ENCODE peak calls at places on chromosomes 6 and 20, in six cellular contexts. E, K, T, M, A and S are unnamed samples.

GRCh38 chr20:49886571-49887203 is 28.6 kb downstream of the SPATA2 start:
- DNase-seq in A (no peak), K (no peak), M (no peak), E (no peak), T (no peak), S (no peak)

GRCh38 chr6:166786704-166787293 is 159.7 kb upstream of the RPS6KA2 start:
- DNase-seq in M (peak; percentile 21), T (no peak), A (peak; percentile 79), E (peak; percentile 38), K (peak; percentile 47), S (no peak)

GRCh38 chr6:104325341-104326172 is 534.2 kb downstream of the HACE1 start:
- DNase-seq in K (no peak), A (peak; percentile 30), M (no peak), T (no peak), E (no peak), S (no peak)

GRCh38 chr6:28982476-28983266 is 22.4 kb downstream of the ZNF311 start:
- DNase-seq in K (no peak), E (no peak), M (no peak), T (no peak), A (peak; percentile 73), S (no peak)

GRCh38 chr6:94636780-94637385 is 940.5 kb upstream of the MANEA start:
- DNase-seq in K (no peak), E (peak; percentile 17), M (no peak), T (no peak), A (peak; percentile 32), S (no peak)

GRCh38 chr6:11398451-11399326 is 138.9 kb upstream of the TMEM170B start:
- DNase-seq in K (no peak), M (no peak), E (no peak), A (no peak), T (no peak), S (no peak)

GRCh38 chr20:48406462-48407235 is 421.1 kb downstream of the PREX1 start:
- DNase-seq in E (no peak), T (no peak), A (no peak), K (no peak), M (no peak), S (no peak)

GRCh38 chr6:84877515-84878210 is 113.3 kb upstream of the TBX18 start:
- DNase-seq in A (no peak), T (no peak), K (no peak), E (no peak), M (no peak), S (no peak)

GRCh38 chr6:121651420-121651819 is 216.0 kb downstream of the GJA1 start:
- DNase-seq in E (no peak), T (no peak), A (no peak), K (no peak), M (no peak), S (no peak)

GRCh38 chr20:49459684-49460083 is 22.8 kb downstream of the KCNB1 start:
- DNase-seq in E (no peak), T (no peak), M (no peak), K (no peak), A (no peak), S (no peak)

GRCh38 chr6:49082611-49083010 is 380.4 kb downstream of the MMUT start:
- DNase-seq in A (no peak), E (no peak), M (no peak), T (no peak), K (no peak), S (no peak)

GRCh38 chr6:126143650-126144260 is 157.4 kb downstream of the TRMT11 start:
- DNase-seq in A (no peak), K (no peak), M (no peak), E (no peak), T (no peak), S (no peak)

GRCh38 chr6:52535711-52536423 is 41.0 kb downstream of the TRAM2 start:
- DNase-seq in E (no peak), A (no peak), T (no peak), K (no peak), M (no peak), S (no peak)

GRCh38 chr20:46652699-46653098 is 1.4 kb upstream of the SLC13A3 start:
- DNase-seq in K (no peak), E (no peak), A (no peak), M (no peak), T (no peak), S (no peak)

GRCh38 chr6:132209351-132209750 is 191.9 kb downstream of the MOXD1 start:
- DNase-seq in K (no peak), A (no peak), M (no peak), T (no peak), E (no peak), S (no peak)

GRCh38 chr6:155117266-155117665 is 122.2 kb downstream of the TIAM2 start:
- DNase-seq in T (no peak), K (no peak), A (no peak), M (no peak), E (no peak), S (no peak)

GRCh38 chr6:125014157-125014957 is 52.1 kb downstream of the RNF217 start:
- DNase-seq in M (no peak), K (no peak), T (no peak), A (no peak), E (no peak), S (no peak)

GRCh38 chr6:19705606-19706005 is 131.6 kb upstream of the ID4 start:
- DNase-seq in K (no peak), T (no peak), M (no peak), E (no peak), A (no peak), S (no peak)

GRCh38 chr20:59646487-59646886 is 42.1 kb downstream of the PHACTR3 start:
- DNase-seq in E (no peak), M (no peak), A (no peak), K (peak; percentile 40), T (no peak), S (no peak)
- H3K9me3 ChIP-seq in E (no peaks in the 10 kb centered on the region), M (no peaks in the 10 kb centered on the region), A (no peaks in the 10 kb centered on the region), K (no peaks in the 10 kb centered on the region), T (peaks cover 9% of the 10 kb centered on the region), S (no peaks in the 10 kb centered on the region)

GRCh38 chr20:62142252-62143117 is 709 bp downstream of the PSMA7 start:
- DNase-seq in M (no peak), T (peak; percentile 36), E (no peak), A (peak; percentile 35), K (no peak), S (no peak)

GRCh38 chr20:62141397-62142251 is 1.6 kb downstream of the PSMA7 start:
- DNase-seq in T (no peak), M (peak; percentile 42), K (no peak), E (no peak), A (peak; percentile 43), S (no peak)

GRCh38 chr20:62143976-62144825 is 632 bp downstream of the SS18L1 start:
- DNase-seq in M (peak; percentile 57), T (peak; percentile 57), A (peak; percentile 76), K (no peak), E (no peak), S (peak; percentile 91)

GRCh38 chr20:62145688-62146018 is 2.1 kb downstream of the SS18L1 start:
- DNase-seq in A (no peak), E (no peak), T (no peak), K (no peak), M (no peak), S (no peak)

DNA sequence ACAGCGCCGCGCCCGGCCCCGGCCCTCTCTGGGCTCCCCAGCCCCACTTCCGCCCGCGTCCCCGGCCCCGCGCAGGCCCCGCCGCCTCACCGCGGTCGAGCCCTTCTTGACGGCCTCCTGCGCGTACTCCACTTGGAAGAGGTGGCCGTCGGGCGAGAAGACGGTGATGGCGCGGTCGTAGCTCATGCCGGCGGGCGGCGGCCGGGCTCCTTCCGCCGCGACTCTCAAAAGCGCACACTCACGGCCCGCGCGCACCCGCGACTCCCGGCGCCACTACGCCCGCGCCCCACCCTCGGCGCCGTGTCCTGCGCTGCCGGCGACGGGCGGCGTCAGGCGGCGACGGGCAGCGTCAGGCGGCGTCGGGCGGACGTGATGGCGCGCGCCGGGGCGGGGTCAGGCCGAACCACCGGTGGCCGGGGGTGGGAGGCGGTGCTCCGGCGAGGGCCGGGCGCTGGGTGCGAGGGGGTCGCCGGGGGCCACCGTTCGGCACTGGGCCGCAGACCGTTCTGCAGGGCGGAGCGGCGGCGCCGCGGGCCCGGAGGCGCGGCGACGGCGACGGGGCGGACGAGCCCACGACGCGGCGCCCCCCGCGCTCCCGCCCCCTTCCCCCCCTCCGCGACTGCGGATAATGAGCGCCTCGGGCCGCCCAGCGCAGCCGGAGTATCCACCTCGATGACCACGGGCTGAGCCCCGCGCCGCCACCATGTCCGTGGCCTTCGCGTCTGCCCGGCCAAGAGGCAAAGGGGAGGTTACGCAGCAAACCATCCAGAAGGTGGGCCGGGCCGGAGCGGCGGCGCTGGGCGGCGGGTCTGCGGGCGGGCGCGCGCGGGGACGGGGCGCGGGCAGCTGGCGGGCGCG is at the start of the genes PSMA7 and SS18L1:
- DNase-seq in E (no peak), M (peak; percentile 85), T (peak; percentile 89), K (peak; percentile 86), A (peak; percentile 94), S (peak; percentile 96)
- TF ChIP-seq CTCF in E (no peak), M (no peak), T (no peak), K (no peak), A (no peak), S (no peak)

GRCh38 chr6:32187009-32187709 is 2.8 kb downstream of the PBX2 start:
- DNase-seq in A (no peak), T (no peak), K (no peak), M (no peak), E (no peak), S (no peak)
- H3K27ac ChIP-seq in A (peak overlapping the region; percentile 76), T (peak overlapping the region; percentile 75), K (peak overlapping the region; percentile 90), M (peak overlapping the region; percentile 31), E (no peak overlapping the region), S (peak overlapping the region; percentile 69)

GRCh38 chr6:148530976-148531375 is 188.3 kb downstream of the SASH1 start:
- DNase-seq in T (no peak), E (no peak), M (no peak), A (no peak), K (no peak), S (no peak)
- H3K9me3 ChIP-seq in T (no peaks in the 10 kb centered on the region), E (no peaks in the 10 kb centered on the region), M (no peaks in the 10 kb centered on the region), A (no peaks in the 10 kb centered on the region), K (no peaks in the 10 kb centered on the region), S (no peaks in the 10 kb centered on the region)

GRCh38 chr6:35146453-35146852 is 5.3 kb upstream of the TCP11 start:
- DNase-seq in K (no peak), A (peak; percentile 83), E (no peak), T (peak; percentile 73), M (no peak), S (no peak)
- TF ChIP-seq CTCF in K (peak; percentile 11), A (peak; percentile 59), E (peak; percentile 83), T (no peak), M (no peak), S (peak; percentile 42)

GRCh38 chr6:163198396-163198795 is 216.1 kb upstream of the QKI start:
- DNase-seq in K (no peak), E (no peak), T (no peak), A (no peak), M (no peak), S (no peak)

GRCh38 chr6:163197839-163198238 is 216.7 kb upstream of the QKI start:
- DNase-seq in A (no peak), T (no peak), M (no peak), K (no peak), E (no peak), S (no peak)

GRCh38 chr6:163193326-163193725 is 221.2 kb upstream of the QKI start:
- DNase-seq in K (no peak), M (no peak), E (no peak), T (no peak), A (no peak), S (no peak)

GRCh38 chr6:163199371-163199770 is 215.1 kb upstream of the QKI start:
- DNase-seq in E (no peak), M (no peak), A (no peak), T (no peak), K (no peak), S (no peak)

GRCh38 chr6:163195721-163196691 is 218.5 kb upstream of the QKI start:
- DNase-seq in K (no peak), E (no peak), M (no peak), A (no peak), T (no peak), S (no peak)
- H3K27ac ChIP-seq in K (no peak overlapping the region), E (no peak overlapping the region), M (no peak overlapping the region), A (no peak overlapping the region), T (no peak overlapping the region), S (no peak overlapping the region)